ENCODE peak calls at places on chromosomes 1 and 21, in five cellular contexts. G is cardiac septum; R is iPS DF 6.9; O is activated CD8-positive, alpha-beta memory T cell treated with anti-CD3 and anti-CD28 coated beads for 4 hours; P is cerebellum. U is an unnamed sample.

GRCh38 chr1:32876341-32877210 is 5.9 kb upstream of the FNDC5 start:
- DNase-seq in G (peak), R (no peak), O (no peak), P (no peak), U (no peak)

GRCh38 chr1:225777583-225778411 is at the start of gene SRP9:
- DNase-seq in G (peak), R (peak), O (peak), P (peak), U (peak)

GRCh38 chr1:31410871-31411270 is 2.1 kb upstream of the SERINC2 start:
- DNase-seq in G (no peak), R (no peak), O (no peak), P (no peak), U (no peak)

GRCh38 chr1:1020000-1020404 is at the start of gene AGRN:
- DNase-seq in G (no peak), R (no peak), O (no peak), P (peak), U (no peak)

GRCh38 chr21:39064325-39065012 is 118.8 kb downstream of the PSMG1 start:
- DNase-seq in G (no peak), R (no peak), O (no peak), P (no peak), U (no peak)

GRCh38 chr1:6911974-6912373 is 126.7 kb downstream of the CAMTA1 start:
- DNase-seq in G (no peak), R (no peak), O (no peak), P (no peak), U (no peak)

GRCh38 chr1:1004420-1004779 is 4.5 kb upstream of the HES4 start:
- DNase-seq in G (no peak), R (no peak), O (no peak), P (no peak), U (no peak)

GRCh38 chr1:115647507-115647906 is 5.7 kb downstream of the VANGL1 start:
- DNase-seq in G (no peak), R (no peak), O (no peak), P (no peak), U (no peak)

GRCh38 chr1:208336136-208336535 is 92.0 kb upstream of the PLXNA2 start:
- DNase-seq in G (no peak), R (no peak), O (no peak), P (no peak), U (no peak)